ENCODE peak calls at places on chromosomes 12 and 14, in six cellular contexts. One of them, this sample, is unnamed.

GRCh38 chr12:30719060-30719459 is 23.4 kb upstream of the IPO8 start:
- DNase-seq in H1: no peak
- DNase-seq in brain pericyte: peak; percentile 32
- DNase-seq in HFFc6: peak; percentile 88
- DNase-seq in WTC11: no peak
- DNase-seq in GM04503: peak; percentile 82
- DNase-seq in this sample: peak; percentile 68

GRCh38 chr12:93373847-93374723 is 3.6 kb upstream of the NUDT4 start:
- DNase-seq in brain pericyte: no peak
- DNase-seq in H1: no peak
- DNase-seq in HFFc6: no peak
- DNase-seq in GM04503: no peak
- DNase-seq in WTC11: no peak
- DNase-seq in this sample: no peak

GRCh38 chr14:74595006-74595735 is 16.9 kb downstream of the LTBP2 start:
- DNase-seq in brain pericyte: no peak
- DNase-seq in H1: no peak
- DNase-seq in WTC11: no peak
- DNase-seq in GM04503: no peak
- DNase-seq in HFFc6: no peak
- DNase-seq in this sample: no peak

GRCh38 chr14:99320621-99321235 is 48.7 kb upstream of the BCL11B start:
- DNase-seq in HFFc6: no peak
- DNase-seq in H1: no peak
- DNase-seq in WTC11: no peak
- DNase-seq in GM04503: no peak
- DNase-seq in brain pericyte: no peak
- DNase-seq in this sample: no peak

GRCh38 chr14:101360045-101360931 is 201.0 kb upstream of the DIO3 start:
- DNase-seq in brain pericyte: no peak
- DNase-seq in GM04503: no peak
- DNase-seq in H1: no peak
- DNase-seq in WTC11: no peak
- DNase-seq in HFFc6: no peak
- DNase-seq in this sample: no peak

GRCh38 chr12:54998958-54999510 is 14.5 kb upstream of the TESPA1 start:
- DNase-seq in HFFc6: no peak
- DNase-seq in H1: no peak
- DNase-seq in brain pericyte: no peak
- DNase-seq in GM04503: no peak
- DNase-seq in WTC11: no peak
- DNase-seq in this sample: no peak

GRCh38 chr12:122527478-122527944 is 462 bp downstream of the KNTC1 start:
- DNase-seq in H1: no peak
- DNase-seq in GM04503: no peak
- DNase-seq in WTC11: no peak
- DNase-seq in HFFc6: no peak
- DNase-seq in brain pericyte: no peak
- DNase-seq in this sample: no peak

GRCh38 chr14:76502638-76503037 is 126.7 kb downstream of the ESRRB start:
- DNase-seq in brain pericyte: no peak
- DNase-seq in H1: no peak
- DNase-seq in WTC11: no peak
- DNase-seq in HFFc6: no peak
- DNase-seq in GM04503: no peak
- DNase-seq in this sample: no peak

GRCh38 chr12:68416826-68417225 is 84.7 kb upstream of the MDM1 start:
- DNase-seq in HFFc6: peak; percentile 53
- DNase-seq in WTC11: no peak
- DNase-seq in GM04503: no peak
- DNase-seq in H1: no peak
- DNase-seq in brain pericyte: no peak
- DNase-seq in this sample: no peak